ENCODE peak calls at places on chromosome 6, in five cellular contexts. H, Z, V, Y and A are unnamed samples.
A peak's percentile ranks its signal among the peaks of the same experiment; 100 is the strongest.

GRCh38 chr6:9520417-9521151 is 894.3 kb downstream of the TFAP2A start:
- DNase-seq in H (no peak), Z (no peak), V (no peak), Y (peak; percentile 95), A (no peak)

GRCh38 chr6:80170433-80170832 is 64.0 kb downstream of the BCKDHB start:
- DNase-seq in H (no peak), Z (no peak), V (no peak), Y (no peak), A (no peak)

GRCh38 chr6:108791700-108792099 is 56.5 kb upstream of the ARMC2 start:
- DNase-seq in H (no peak), Z (no peak), V (no peak), Y (no peak), A (no peak)

GRCh38 chr6:119587537-119587936 is 238.0 kb upstream of the MAN1A1 start:
- DNase-seq in H (no peak), Z (no peak), V (no peak), Y (peak; percentile 72), A (no peak)

GRCh38 chr6:170021579-170021978 is 269.3 kb downstream of the DLL1 start:
- DNase-seq in H (no peak), Z (no peak), V (no peak), Y (no peak), A (no peak)

GRCh38 chr6:81761197-81761596 is 8.7 kb upstream of the TENT5A start:
- DNase-seq in H (no peak), Z (no peak), V (no peak), Y (no peak), A (no peak)

GRCh38 chr6:97864366-97864765 is 581.4 kb upstream of the MMS22L start:
- DNase-seq in H (no peak), Z (no peak), V (no peak), Y (no peak), A (no peak)

GRCh38 chr6:44342489-44342888 is at the start of gene SPATS1:
- DNase-seq in H (peak; percentile 26), Z (no peak), V (peak; percentile 72), Y (no peak), A (no peak)

GRCh38 chr6:121723623-121724022 is 288.2 kb downstream of the GJA1 start:
- DNase-seq in H (no peak), Z (no peak), V (no peak), Y (no peak), A (no peak)

GRCh38 chr6:139151425-139152087 is 16.7 kb downstream of the HECA start:
- DNase-seq in H (no peak), Z (no peak), V (no peak), Y (no peak), A (no peak)

GRCh38 chr6:139152088-139152891 is 17.4 kb downstream of the HECA start:
- DNase-seq in H (no peak), Z (no peak), V (no peak), Y (no peak), A (no peak)

GRCh38 chr6:139153876-139154275 is 19.0 kb downstream of the HECA start:
- DNase-seq in H (no peak), Z (no peak), V (no peak), Y (no peak), A (no peak)

GRCh38 chr6:139150915-139151314 is 16.0 kb downstream of the HECA start:
- DNase-seq in H (no peak), Z (no peak), V (no peak), Y (peak; percentile 93), A (no peak)

DNA sequence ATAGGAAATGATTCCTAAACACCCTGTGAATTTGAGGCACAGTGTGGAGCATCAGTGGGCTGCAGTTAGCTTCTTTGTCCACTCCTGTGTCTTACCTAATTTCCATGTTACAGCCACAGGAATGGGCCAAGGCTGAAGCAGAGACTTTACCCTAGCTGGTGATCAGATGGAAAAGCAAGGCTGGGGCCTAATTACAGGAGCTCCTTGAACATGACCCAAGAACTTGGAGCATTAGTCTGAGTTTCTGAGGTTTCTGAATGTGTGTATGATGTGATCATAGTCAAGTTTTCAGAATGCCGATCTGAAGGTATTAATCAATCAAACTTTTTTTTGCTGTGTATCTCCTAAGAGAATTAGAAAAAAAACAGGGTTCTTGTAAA is 18.0 kb downstream of the HECA start:
- DNase-seq in H (no peak), Z (no peak), V (no peak), Y (no peak), A (no peak)
- H3K4me1 ChIP-seq in H (peaks cover 97% of the 10 kb centered on the region), Z (peaks cover 93% of the 10 kb centered on the region), V (peaks cover 96% of the 10 kb centered on the region), Y (peaks cover 43% of the 10 kb centered on the region), A (peaks cover 63% of the 10 kb centered on the region)

DNA sequence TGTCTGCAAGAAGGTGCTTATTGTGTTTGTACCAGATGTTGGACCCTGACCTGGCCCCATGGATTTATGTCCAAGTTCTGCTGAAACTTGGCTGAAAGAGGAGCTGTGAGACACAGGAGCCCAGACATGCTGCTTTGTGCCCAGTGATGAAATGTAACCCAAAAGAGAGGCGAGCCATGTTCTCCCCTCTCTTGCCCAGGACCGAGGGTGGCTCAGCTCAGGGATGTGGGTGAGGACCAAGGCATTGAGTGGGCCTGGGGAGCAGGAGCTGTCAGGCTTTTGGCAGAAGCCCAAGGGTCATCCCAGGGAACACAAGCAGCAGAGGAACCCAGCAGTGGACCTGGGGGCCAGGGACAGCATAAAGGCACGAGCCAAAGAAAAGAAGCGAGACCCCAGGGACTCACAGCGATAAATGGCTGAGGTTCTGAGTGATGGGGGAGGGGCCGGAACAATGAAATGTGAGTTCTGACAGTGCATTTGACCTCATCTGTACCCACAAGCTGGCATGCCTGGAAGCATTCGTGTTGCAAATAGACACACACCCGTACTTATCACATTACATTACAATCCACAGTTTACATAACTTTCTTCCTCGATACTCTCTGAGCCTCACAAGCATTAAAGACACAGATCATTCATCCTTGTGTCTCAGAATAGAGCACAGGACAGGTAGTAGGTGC is 363.3 kb upstream of the JARID2 start:
- DNase-seq in H (peak; percentile 24), Z (no peak), V (no peak), Y (no peak), A (no peak)
- H3K4me1 ChIP-seq in H (peaks cover 62% of the 10 kb centered on the region), Z (peaks cover 64% of the 10 kb centered on the region), V (peaks cover 26% of the 10 kb centered on the region), Y (peaks cover 15% of the 10 kb centered on the region), A (no peaks in the 10 kb centered on the region)

GRCh38 chr6:151067684-151068596 is 171.8 kb upstream of the AKAP12 start:
- DNase-seq in H (peak; percentile 69), Z (peak; percentile 64), V (no peak), Y (peak; percentile 73), A (no peak)
- H3K4me1 ChIP-seq in H (peaks cover 37% of the 10 kb centered on the region), Z (peaks cover 65% of the 10 kb centered on the region), V (no peaks in the 10 kb centered on the region), Y (peaks cover 10% of the 10 kb centered on the region), A (peaks cover 19% of the 10 kb centered on the region)

GRCh38 chr6:33641144-33641543 is 20.0 kb downstream of the ITPR3 start:
- DNase-seq in H (no peak), Z (no peak), V (no peak), Y (peak; percentile 67), A (peak; percentile 71)
- H3K4me1 ChIP-seq in H (peaks cover 8% of the 10 kb centered on the region), Z (no peaks in the 10 kb centered on the region), V (peaks cover 23% of the 10 kb centered on the region), Y (peaks cover 8% of the 10 kb centered on the region), A (peaks cover 11% of the 10 kb centered on the region)

GRCh38 chr6:71332012-71332411 is 43.4 kb downstream of the OGFRL1 start:
- DNase-seq in H (no peak), Z (no peak), V (no peak), Y (no peak), A (no peak)
- H3K4me1 ChIP-seq in H (peaks cover 28% of the 10 kb centered on the region), Z (no peaks in the 10 kb centered on the region), V (no peaks in the 10 kb centered on the region), Y (peaks cover 3% of the 10 kb centered on the region), A (peaks cover 29% of the 10 kb centered on the region)

DNA sequence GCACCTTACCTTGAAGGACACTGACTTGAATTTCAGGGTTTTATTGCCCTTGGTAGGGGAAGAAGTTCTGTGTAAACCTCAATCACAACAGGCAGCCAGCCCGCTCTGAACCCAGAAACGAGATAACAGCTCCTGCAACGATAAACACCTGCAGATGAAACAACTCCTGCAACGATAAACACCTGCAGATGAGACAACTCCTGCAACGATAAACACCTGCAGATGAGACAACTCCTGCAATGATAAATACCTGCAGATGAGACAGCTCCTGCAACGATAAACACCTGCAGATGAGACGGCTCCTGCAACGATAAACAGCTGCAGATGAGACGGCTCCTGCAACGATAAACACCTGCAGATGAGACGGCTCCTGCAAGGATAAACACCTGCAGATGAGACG is 54.0 kb upstream of the TBXT start:
- DNase-seq in H (no peak), Z (no peak), V (no peak), Y (no peak), A (no peak)
- H3K4me1 ChIP-seq in H (no peaks in the 10 kb centered on the region), Z (no peaks in the 10 kb centered on the region), V (no peaks in the 10 kb centered on the region), Y (no peaks in the 10 kb centered on the region), A (no peaks in the 10 kb centered on the region)

DNA sequence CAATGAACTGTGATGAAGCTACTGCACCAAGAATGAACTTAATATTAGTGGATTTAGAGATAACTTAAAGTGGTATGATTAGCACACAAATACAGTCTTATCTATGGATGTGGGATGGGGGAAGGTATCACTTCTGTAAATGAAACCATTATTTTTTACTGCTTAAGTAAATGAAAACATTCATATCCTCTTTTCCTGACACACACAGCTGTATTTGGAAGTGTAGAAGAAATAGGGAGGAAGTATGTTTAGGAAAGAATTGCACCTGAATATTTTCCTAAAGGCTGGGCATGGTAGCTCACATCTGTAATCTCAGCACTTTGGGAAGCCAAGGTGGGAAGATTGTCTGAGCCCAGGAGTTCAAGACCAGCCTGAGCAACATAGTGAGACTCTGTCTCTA is 96.8 kb downstream of the HIVEP2 start:
- DNase-seq in H (no peak), Z (no peak), V (no peak), Y (no peak), A (no peak)
- H3K4me1 ChIP-seq in H (peaks cover 89% of the 10 kb centered on the region), Z (peaks cover 88% of the 10 kb centered on the region), V (peaks cover 81% of the 10 kb centered on the region), Y (peaks cover 63% of the 10 kb centered on the region), A (peaks cover 44% of the 10 kb centered on the region)

GRCh38 chr6:112202639-112203341 is 51.6 kb downstream of the LAMA4 start:
- DNase-seq in H (no peak), Z (no peak), V (no peak), Y (no peak), A (peak; percentile 35)
- H3K4me1 ChIP-seq in H (peaks cover 67% of the 10 kb centered on the region), Z (peaks cover 51% of the 10 kb centered on the region), V (no peaks in the 10 kb centered on the region), Y (peaks cover 22% of the 10 kb centered on the region), A (no peaks in the 10 kb centered on the region)

DNA sequence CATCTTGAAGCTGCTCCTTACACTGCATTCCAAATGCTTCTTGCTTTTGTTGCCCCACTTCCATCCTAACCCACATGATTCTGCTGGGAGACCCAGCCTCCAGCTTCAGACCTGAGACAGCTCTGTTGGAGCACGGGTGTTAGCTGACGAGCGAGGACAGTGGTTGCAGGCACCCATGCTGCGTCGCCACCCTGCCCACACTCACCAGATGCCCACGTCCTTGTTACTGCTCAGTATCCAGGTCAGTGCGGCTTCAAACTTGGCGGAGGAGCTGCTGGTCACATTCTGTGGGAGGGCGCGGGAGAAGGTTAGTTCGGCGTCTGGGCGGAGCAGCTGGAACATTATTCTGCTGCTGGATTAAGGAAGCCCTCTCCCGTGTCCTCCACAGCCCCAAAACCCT is 9.0 kb downstream of the LEMD2 start:
- DNase-seq in H (no peak), Z (no peak), V (no peak), Y (no peak), A (peak; percentile 45)
- H3K4me1 ChIP-seq in H (peaks cover 43% of the 10 kb centered on the region), Z (peaks cover 35% of the 10 kb centered on the region), V (peaks cover 18% of the 10 kb centered on the region), Y (peaks cover 6% of the 10 kb centered on the region), A (peaks cover 14% of the 10 kb centered on the region)